ENCODE peak calls at places on chromosomes 13 and 19, in six cellular contexts. B is tibial nerve, M is uterus, F is germinal center, Z is nephron progenitor cell, T is AML-193. O is an unnamed sample.

GRCh38 chr13:94415484-94415883 is 64.0 kb downstream of the DCT start:
- DNase-seq in F (no peak), T (no peak), M (no peak), B (no peak), Z (no peak), O (no peak)

GRCh38 chr19:44076325-44076724 is 4.4 kb downstream of the ZNF284 start:
- DNase-seq in M (no peak), Z (no peak), T (no peak), F (no peak), B (no peak), O (no peak)

GRCh38 chr13:93079294-93079693 is 147.3 kb upstream of the GPC6 start:
- DNase-seq in B (no peak), F (no peak), T (no peak), M (no peak), Z (no peak), O (no peak)

GRCh38 chr13:99989376-99990044 is 7.9 kb downstream of the ZIC2 start:
- DNase-seq in F (no peak), Z (peak), B (no peak), M (no peak), T (no peak), O (no peak)

GRCh38 chr19:42052241-42052863 is 17.7 kb downstream of the GRIK5 start:
- DNase-seq in T (no peak), F (no peak), M (no peak), B (no peak), Z (peak), O (no peak)

GRCh38 chr13:102587916-102588315 is 8.9 kb upstream of the TPP2 start:
- DNase-seq in T (no peak), B (no peak), F (no peak), M (no peak), Z (no peak), O (no peak)

GRCh38 chr13:41835871-41836270 is 125.0 kb downstream of the VWA8 start:
- DNase-seq in T (no peak), B (no peak), F (no peak), Z (no peak), M (no peak), O (no peak)

GRCh38 chr13:77751513-77752456 is 54.3 kb downstream of the SLAIN1 start:
- DNase-seq in Z (peak), B (no peak), F (peak), M (no peak), T (peak), O (peak)

GRCh38 chr19:48966541-48967345 is 1.6 kb downstream of the FTL start:
- DNase-seq in M (no peak), B (no peak), Z (no peak), T (no peak), F (no peak), O (no peak)

GRCh38 chr19:24074720-24075119 is 12.3 kb upstream of the ZNF254 start:
- DNase-seq in M (no peak), Z (no peak), F (no peak), T (peak), B (no peak), O (no peak)

GRCh38 chr13:34037636-34038325 is 219.8 kb downstream of the RFC3 start:
- DNase-seq in Z (no peak), T (no peak), F (no peak), B (no peak), M (no peak), O (no peak)

GRCh38 chr19:18266863-18267686 is 7.2 kb downstream of the IQCN start:
- DNase-seq in T (no peak), M (no peak), B (no peak), F (no peak), Z (no peak), O (no peak)

GRCh38 chr19:10105241-10106099 is 692 bp upstream of the PPAN start:
- DNase-seq in F (peak), Z (no peak), M (no peak), T (no peak), B (no peak), O (peak)

GRCh38 chr13:111007209-111007608 is 92.3 kb upstream of the ANKRD10 start:
- DNase-seq in M (no peak), F (no peak), T (no peak), Z (no peak), B (no peak), O (no peak)

GRCh38 chr19:52664461-52664860 is 26.3 kb upstream of the ZNF83 start:
- DNase-seq in B (no peak), F (no peak), T (no peak), M (no peak), Z (peak), O (no peak)

GRCh38 chr19:58212336-58213074 is 16.2 kb upstream of the ZNF544 start:
- DNase-seq in Z (no peak), T (no peak), B (no peak), M (no peak), F (no peak), O (no peak)

GRCh38 chr19:13396256-13397080 is 109.8 kb downstream of the CACNA1A start:
- DNase-seq in B (no peak), F (peak), M (peak), Z (peak), T (no peak), O (no peak)

GRCh38 chr13:34640931-34641330 is 301.1 kb upstream of the NBEA start:
- DNase-seq in T (no peak), Z (no peak), B (no peak), F (no peak), M (no peak), O (no peak)

GRCh38 chr13:45928843-45929242 is 77.3 kb upstream of the SIAH3 start:
- DNase-seq in B (no peak), F (no peak), T (no peak), Z (no peak), M (no peak), O (no peak)

GRCh38 chr13:74210693-74211393 is 76.6 kb upstream of the KLF12 start:
- DNase-seq in M (no peak), F (no peak), T (no peak), B (no peak), Z (no peak), O (no peak)

GRCh38 chr13:106001443-106001842 is 534.0 kb downstream of the EFNB2 start:
- DNase-seq in T (no peak), Z (no peak), B (no peak), M (no peak), F (no peak), O (no peak)

GRCh38 chr19:33402421-33403220 is 29.1 kb downstream of the CEBPG start:
- DNase-seq in M (no peak), Z (peak), T (no peak), B (peak), F (no peak), O (no peak)

GRCh38 chr19:35154535-35155406 is at the start of gene FXYD5:
- DNase-seq in Z (peak), M (peak), T (peak), F (peak), B (no peak), O (peak)

GRCh38 chr19:34482380-34483250 is 1.1 kb downstream of the WTIP start:
- DNase-seq in Z (peak), B (no peak), T (no peak), M (no peak), F (no peak), O (no peak)

GRCh38 chr19:51346742-51347141 is 4.8 kb upstream of the VSIG10L start:
- DNase-seq in T (no peak), B (no peak), F (no peak), M (no peak), Z (no peak), O (no peak)

GRCh38 chr13:65063753-65064152 is 2166.4 kb downstream of the PCDH9 start:
- DNase-seq in B (no peak), Z (no peak), M (no peak), T (no peak), F (no peak), O (no peak)

GRCh38 chr19:45418812-45419211 is 4.9 kb downstream of the ERCC1 start:
- DNase-seq in Z (no peak), M (no peak), F (no peak), B (no peak), T (peak), O (no peak)

GRCh38 chr19:43616954-43617353 is 2.5 kb downstream of the ZNF428 start:
- DNase-seq in B (no peak), F (no peak), Z (no peak), T (no peak), M (no peak), O (no peak)

GRCh38 chr13:86020350-86021002 is 221.3 kb upstream of the SLITRK6 start:
- DNase-seq in T (no peak), Z (no peak), M (no peak), F (no peak), B (no peak), O (no peak)

GRCh38 chr19:38647966-38648788 is 728 bp downstream of the ACTN4 start:
- DNase-seq in T (no peak), B (no peak), Z (no peak), F (no peak), M (no peak), O (no peak)

GRCh38 chr13:76833465-76833864 is 52.7 kb downstream of the KCTD12 start:
- DNase-seq in B (no peak), T (no peak), M (no peak), Z (no peak), F (no peak), O (no peak)

GRCh38 chr13:47291116-47291656 is 394.3 kb upstream of the HTR2A start:
- DNase-seq in T (no peak), M (no peak), Z (no peak), B (no peak), F (no peak), O (no peak)

GRCh38 chr13:110812111-110812868 is 98.8 kb downstream of the ING1 start:
- DNase-seq in F (no peak), T (no peak), B (no peak), M (no peak), Z (no peak), O (no peak)